ENCODE peak calls at places on chromosomes 6 and 20, in four cellular contexts. D is foreskin fibroblast, C is GM12878, F is sigmoid colon. Q is an unnamed sample.

GRCh38 chr6:111210074-111210729 is 122.9 kb downstream of the SLC16A10 start:
- DNase-seq in F (no peak), D (peak), C (peak), Q (no peak)

GRCh38 chr20:36591854-36592641 is 13.5 kb upstream of the RAB5IF start:
- DNase-seq in F (no peak), D (no peak), C (no peak), Q (no peak)

GRCh38 chr6:107716688-107717089 is 107.4 kb downstream of the SCML4 start:
- DNase-seq in C (peak), D (no peak), F (no peak), Q (no peak)

GRCh38 chr20:25282034-25282781 is 34.3 kb downstream of the PYGB start:
- DNase-seq in C (no peak), D (no peak), F (peak), Q (no peak)

GRCh38 chr6:133240511-133241087 is 558 bp upstream of the EYA4 start:
- DNase-seq in C (no peak), F (peak), D (no peak), Q (no peak)

GRCh38 chr6:160041608-160042007 is 72.7 kb downstream of the IGF2R start:
- DNase-seq in C (no peak), F (no peak), D (peak), Q (peak)

GRCh38 chr20:20215976-20216727 is 151.8 kb upstream of the INSM1 start:
- DNase-seq in F (no peak), C (no peak), D (no peak), Q (no peak)

GRCh38 chr20:5835234-5835845 is 85.1 kb downstream of the SHLD1 start:
- DNase-seq in F (no peak), D (peak), C (no peak), Q (no peak)

GRCh38 chr20:57659789-57660509 is 39.7 kb upstream of the ZBP1 start:
- DNase-seq in D (no peak), F (peak), C (no peak), Q (no peak)

GRCh38 chr6:33921745-33922144 is 117.9 kb upstream of the MLN start:
- DNase-seq in C (no peak), D (no peak), F (no peak), Q (no peak)

GRCh38 chr6:42916288-42916687 is 435 bp downstream of the PTCRA start:
- DNase-seq in F (no peak), C (no peak), D (no peak), Q (no peak)

GRCh38 chr20:17835240-17835940 is 133.2 kb downstream of the SNX5 start:
- DNase-seq in D (peak), C (no peak), F (peak), Q (no peak)

GRCh38 chr6:162478191-162478642 is 249.3 kb downstream of the PRKN start:
- DNase-seq in D (no peak), C (peak), F (no peak), Q (no peak)

GRCh38 chr6:116571683-116572000 is 338 bp downstream of the RWDD1 start:
- DNase-seq in F (no peak), D (no peak), C (no peak), Q (no peak)

GRCh38 chr6:52877786-52878185 is 31.7 kb downstream of the GSTA3 start:
- DNase-seq in C (no peak), F (no peak), D (no peak), Q (no peak)

GRCh38 chr20:50784464-50784863 is 10.4 kb upstream of the BCAS4 start:
- DNase-seq in D (no peak), F (peak), C (no peak), Q (no peak)

DNA sequence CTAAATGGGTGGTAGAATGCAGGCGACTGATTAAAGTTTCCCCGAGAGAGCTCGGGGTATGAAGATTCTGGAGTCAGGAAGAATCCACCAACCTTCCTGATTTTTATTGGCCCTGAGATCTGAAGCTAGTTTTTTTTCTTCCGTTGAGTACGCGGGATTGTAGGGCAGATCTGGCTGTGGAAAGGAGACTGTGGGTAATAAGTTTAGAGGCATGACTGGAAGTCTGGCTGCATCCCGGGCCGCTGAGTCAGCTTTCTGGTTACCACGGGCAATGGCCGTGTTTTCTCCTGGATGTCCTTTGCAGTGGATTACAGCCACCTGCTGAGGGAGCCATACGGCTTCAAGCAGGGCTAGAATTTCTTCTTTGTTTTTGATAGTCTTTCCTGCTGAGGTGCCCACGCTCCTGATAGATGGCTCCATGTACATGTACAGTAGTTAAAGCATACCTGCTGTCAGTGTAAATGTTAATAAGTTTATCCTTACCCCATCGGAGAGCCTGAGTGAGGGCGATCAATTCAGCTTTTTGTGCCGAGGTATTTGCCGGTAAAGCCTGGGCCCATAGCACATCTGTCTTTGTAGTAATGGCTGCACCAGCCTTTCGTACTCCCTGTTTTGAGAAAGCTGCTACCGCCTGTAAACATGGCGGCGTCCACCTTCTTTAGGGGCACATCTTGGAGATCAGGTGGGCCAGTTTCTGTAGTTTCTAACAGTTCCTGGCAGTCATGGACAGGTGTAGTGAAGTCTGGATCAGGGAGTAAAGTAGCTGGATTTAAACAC is 154.0 kb downstream of the TRIM27 start:
- DNase-seq in F (no peak), C (no peak), D (peak), Q (no peak)
- TF ChIP-seq CTCF in F (no peak), C (no peak), D (peak), Q (no peak)

DNA sequence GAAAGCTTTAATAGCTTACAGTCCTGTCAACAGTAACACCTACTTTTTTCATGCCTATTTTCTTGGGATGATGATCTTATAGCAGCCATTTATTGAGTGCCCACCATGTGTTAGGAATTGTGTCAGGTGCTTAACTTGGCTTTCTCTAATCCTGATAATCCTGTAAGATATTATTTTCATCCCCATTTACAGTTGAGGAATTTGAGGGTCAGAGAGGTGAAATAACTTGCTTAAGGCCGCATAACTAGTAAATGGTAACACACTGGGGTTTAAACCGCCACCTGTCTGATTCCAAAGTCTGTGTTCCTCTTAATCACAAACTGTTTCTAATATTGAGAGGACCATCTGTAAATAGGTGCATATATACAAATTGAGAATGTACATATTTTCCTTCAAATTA is 55.5 kb downstream of the NCOA3 start:
- DNase-seq in D (no peak), C (no peak), F (no peak), Q (no peak)
- H3K4me3 ChIP-seq in D (no peak), C (no peak), F (no peak), Q (no peak)

GRCh38 chr6:22363166-22363965 is 66.5 kb upstream of the PRL start:
- DNase-seq in C (no peak), F (no peak), D (no peak), Q (no peak)

GRCh38 chr6:22366214-22366613 is 69.4 kb upstream of the PRL start:
- DNase-seq in D (no peak), C (no peak), F (no peak), Q (peak)

GRCh38 chr6:22364314-22364713 is 67.5 kb upstream of the PRL start:
- DNase-seq in D (no peak), C (no peak), F (no peak), Q (no peak)

GRCh38 chr6:22362361-22362760 is 65.5 kb upstream of the PRL start:
- DNase-seq in D (no peak), C (no peak), F (no peak), Q (no peak)

DNA sequence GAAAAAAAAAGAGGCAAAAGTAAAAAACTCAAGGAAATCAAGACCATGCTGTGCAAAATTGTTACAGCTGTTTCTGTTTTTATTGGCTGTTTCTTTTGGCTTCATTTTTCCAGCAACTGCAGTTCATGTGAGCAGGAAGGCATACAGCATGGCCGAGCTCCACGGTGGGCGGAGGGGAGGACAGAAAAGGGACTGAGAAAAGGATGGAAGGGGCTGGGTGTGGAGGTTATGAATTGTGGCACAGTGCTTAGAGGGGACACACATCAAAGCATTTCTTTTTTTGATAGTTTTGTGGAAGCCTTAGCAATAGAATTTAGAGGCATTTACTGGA is 67.1 kb upstream of the PRL start:
- DNase-seq in C (no peak), F (no peak), D (no peak), Q (no peak)
- TF ChIP-seq CTCF in C (no peak), F (no peak), D (no peak), Q (no peak)

GRCh38 chr6:13733178-13733851 is 21.7 kb upstream of the RANBP9 start:
- DNase-seq in D (peak), F (peak), C (no peak), Q (peak)
- H3K4me3 ChIP-seq in D (peak), F (peak), C (no peak), Q (peak)

DNA sequence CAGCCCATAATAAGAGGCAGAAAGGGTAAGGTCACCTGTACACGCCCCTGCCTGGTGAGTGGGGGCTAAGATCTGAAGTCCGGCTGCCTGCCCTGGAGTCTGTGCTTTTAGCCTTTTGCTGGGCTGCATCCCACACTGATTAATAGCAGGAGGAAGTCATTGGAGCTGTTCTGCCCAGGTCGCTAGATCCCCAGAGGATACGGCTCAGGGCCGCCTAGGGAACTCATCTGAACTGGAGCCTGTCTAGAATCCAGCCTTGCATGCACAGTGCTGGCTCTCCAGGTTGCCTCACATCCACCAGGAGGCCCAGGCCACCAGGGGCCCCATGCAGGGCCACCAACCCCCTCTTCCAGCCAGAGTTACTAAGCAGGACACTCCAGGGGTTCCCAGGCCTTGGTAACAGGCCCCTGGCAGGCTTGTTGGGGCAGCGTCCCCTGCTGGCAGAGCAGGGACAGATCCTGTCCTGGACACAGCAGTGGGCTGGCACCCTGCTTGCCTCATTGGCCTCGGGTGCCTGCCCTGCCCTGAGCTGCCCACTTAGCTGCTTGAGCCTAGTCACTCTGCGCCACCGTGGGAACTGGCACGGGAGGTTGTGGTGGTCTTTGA is 35.3 kb downstream of the EFCAB8 start:
- DNase-seq in D (no peak), F (no peak), C (no peak), Q (no peak)
- TF ChIP-seq CTCF in D (peak), F (no peak), C (peak), Q (peak)

GRCh38 chr6:31205638-31206037 is 35.2 kb upstream of the POU5F1 start:
- DNase-seq in C (no peak), D (no peak), F (no peak), Q (no peak)

GRCh38 chr6:31208506-31208905 is 38.0 kb upstream of the POU5F1 start:
- DNase-seq in C (no peak), F (no peak), D (no peak), Q (no peak)

GRCh38 chr6:31203345-31203979 is 33.0 kb upstream of the POU5F1 start:
- DNase-seq in C (peak), D (peak), F (no peak), Q (no peak)

GRCh38 chr6:31202259-31203166 is 32.0 kb upstream of the POU5F1 start:
- DNase-seq in C (no peak), D (no peak), F (no peak), Q (no peak)

DNA sequence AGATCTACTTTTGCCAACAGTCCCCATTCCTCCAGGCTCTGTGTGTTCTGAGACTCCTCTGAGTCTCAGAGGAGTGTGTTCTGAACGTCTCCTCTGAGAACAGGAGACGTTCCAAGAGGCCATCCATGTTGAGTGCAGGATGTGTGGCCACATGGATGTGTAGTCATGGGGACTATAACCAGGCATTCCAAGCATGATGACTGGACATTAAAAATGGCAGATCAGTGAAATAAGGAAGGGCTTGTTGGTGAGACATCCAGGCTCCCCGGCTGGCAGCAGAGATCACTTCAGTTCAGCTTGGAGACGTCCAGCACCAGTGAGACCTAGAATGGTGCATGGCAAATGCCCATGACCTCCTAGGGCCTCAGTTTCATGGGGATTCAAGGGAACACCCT is 34.3 kb upstream of the POU5F1 start:
- DNase-seq in D (peak), F (no peak), C (no peak), Q (no peak)
- H3K4me3 ChIP-seq in D (no peak), F (no peak), C (peak), Q (no peak)

GRCh38 chr6:90247262-90247661 is 49.4 kb downstream of the BACH2 start:
- DNase-seq in C (no peak), D (no peak), F (no peak), Q (no peak)
- TF ChIP-seq CTCF in C (no peak), D (no peak), F (no peak), Q (no peak)

GRCh38 chr6:143843689-143844405 is 709 bp downstream of the LTV1 start:
- DNase-seq in C (no peak), D (no peak), F (no peak), Q (no peak)

GRCh38 chr6:143842468-143842901 is 653 bp upstream of the LTV1 start:
- DNase-seq in F (no peak), C (no peak), D (peak), Q (no peak)

GRCh38 chr6:143840595-143840994 is 2.5 kb upstream of the LTV1 start:
- DNase-seq in D (no peak), F (no peak), C (no peak), Q (no peak)

GRCh38 chr6:143842902-143843688 is at the start of gene LTV1:
- DNase-seq in F (peak), C (peak), D (peak), Q (peak)

GRCh38 chr6:143845033-143845432 is 1.9 kb downstream of the LTV1 start:
- DNase-seq in D (no peak), C (no peak), F (no peak), Q (no peak)
- H3K4me3 ChIP-seq in D (no peak), C (peak), F (no peak), Q (no peak)